ENCODE peak calls at places on chromosomes 6 and 20, in four cellular contexts. P is choroid plexus epithelial cell, Y is HCT116, O is B cell. E is an unnamed sample.

GRCh38 chr6:41935190-41935569 is 6.4 kb downstream of the CCND3 start:
- DNase-seq in P (no peak), Y (no peak), O (no peak), E (no peak)

GRCh38 chr6:167736486-167737204 is 90.1 kb upstream of the AFDN start:
- DNase-seq in P (peak; percentile 5), Y (no peak), O (no peak), E (no peak)

GRCh38 chr20:44736170-44737021 is 9.3 kb upstream of the KCNK15 start:
- DNase-seq in P (peak; percentile 93), Y (peak; percentile 89), O (no peak), E (no peak)

GRCh38 chr6:35052694-35053565 is 88.2 kb downstream of the TCP11 start:
- DNase-seq in P (peak; percentile 78), Y (no peak), O (no peak), E (peak; percentile 66)

GRCh38 chr6:126110494-126111270 is 124.3 kb downstream of the TRMT11 start:
- DNase-seq in P (no peak), Y (no peak), O (no peak), E (no peak)

GRCh38 chr20:53738039-53738944 is 144.7 kb upstream of the ZNF217 start:
- DNase-seq in P (peak; percentile 85), Y (no peak), O (no peak), E (no peak)

GRCh38 chr6:134517863-134518262 is 200.0 kb upstream of the SGK1 start:
- DNase-seq in P (no peak), Y (no peak), O (no peak), E (peak; percentile 77)

GRCh38 chr6:109260126-109260525 is 122.1 kb downstream of the CD164 start:
- DNase-seq in P (peak; percentile 64), Y (no peak), O (no peak), E (no peak)

GRCh38 chr6:6808915-6809314 is 220.4 kb downstream of the LY86 start:
- DNase-seq in P (no peak), Y (no peak), O (no peak), E (no peak)

GRCh38 chr6:36024154-36024760 is at the start of gene SLC26A8:
- DNase-seq in P (no peak), Y (no peak), O (no peak), E (no peak)

GRCh38 chr20:36320898-36321695 is 15.0 kb downstream of the DLGAP4 start:
- DNase-seq in P (no peak), Y (no peak), O (no peak), E (peak; percentile 33)

GRCh38 chr6:4820704-4821276 is 44.6 kb downstream of the CDYL start:
- DNase-seq in P (peak; percentile 66), Y (no peak), O (no peak), E (no peak)

GRCh38 chr6:65745614-65746013 is 38.6 kb upstream of the EYS start:
- DNase-seq in P (no peak), Y (no peak), O (no peak), E (no peak)

GRCh38 chr6:74768738-74769137 is 437.1 kb downstream of the COL12A1 start:
- DNase-seq in P (no peak), Y (no peak), O (no peak), E (no peak)

GRCh38 chr6:105601541-105602174 is 198.8 kb upstream of the PREP start:
- DNase-seq in P (peak; percentile 99), Y (no peak), O (no peak), E (peak; percentile 78)

GRCh38 chr6:70221025-70221714 is 81.7 kb downstream of the COL9A1 start:
- DNase-seq in P (peak; percentile 53), Y (no peak), O (no peak), E (no peak)

GRCh38 chr6:108689279-108690161 is 128.8 kb downstream of the FOXO3 start:
- DNase-seq in P (peak; percentile 96), Y (peak; percentile 57), O (no peak), E (peak; percentile 77)

GRCh38 chr6:168016176-168016620 is 18.7 kb downstream of the KIF25 start:
- DNase-seq in P (no peak), Y (no peak), O (no peak), E (no peak)

GRCh38 chr6:157895585-157895984 is 72.5 kb downstream of the SNX9 start:
- DNase-seq in P (no peak), Y (no peak), O (no peak), E (no peak)

GRCh38 chr6:157893238-157893637 is 70.2 kb downstream of the SNX9 start:
- DNase-seq in P (no peak), Y (no peak), O (peak; percentile 46), E (no peak)

GRCh38 chr6:157898640-157899039 is 75.6 kb downstream of the SNX9 start:
- DNase-seq in P (no peak), Y (no peak), O (no peak), E (no peak)

GRCh38 chr6:157896931-157897330 is 73.9 kb downstream of the SNX9 start:
- DNase-seq in P (no peak), Y (no peak), O (no peak), E (no peak)

GRCh38 chr6:157898169-157898568 is 75.1 kb downstream of the SNX9 start:
- DNase-seq in P (peak; percentile 42), Y (no peak), O (no peak), E (no peak)
- TF ChIP-seq CTCF in P (peak; percentile 53), Y (no peak), O (no peak), E (no peak)

DNA sequence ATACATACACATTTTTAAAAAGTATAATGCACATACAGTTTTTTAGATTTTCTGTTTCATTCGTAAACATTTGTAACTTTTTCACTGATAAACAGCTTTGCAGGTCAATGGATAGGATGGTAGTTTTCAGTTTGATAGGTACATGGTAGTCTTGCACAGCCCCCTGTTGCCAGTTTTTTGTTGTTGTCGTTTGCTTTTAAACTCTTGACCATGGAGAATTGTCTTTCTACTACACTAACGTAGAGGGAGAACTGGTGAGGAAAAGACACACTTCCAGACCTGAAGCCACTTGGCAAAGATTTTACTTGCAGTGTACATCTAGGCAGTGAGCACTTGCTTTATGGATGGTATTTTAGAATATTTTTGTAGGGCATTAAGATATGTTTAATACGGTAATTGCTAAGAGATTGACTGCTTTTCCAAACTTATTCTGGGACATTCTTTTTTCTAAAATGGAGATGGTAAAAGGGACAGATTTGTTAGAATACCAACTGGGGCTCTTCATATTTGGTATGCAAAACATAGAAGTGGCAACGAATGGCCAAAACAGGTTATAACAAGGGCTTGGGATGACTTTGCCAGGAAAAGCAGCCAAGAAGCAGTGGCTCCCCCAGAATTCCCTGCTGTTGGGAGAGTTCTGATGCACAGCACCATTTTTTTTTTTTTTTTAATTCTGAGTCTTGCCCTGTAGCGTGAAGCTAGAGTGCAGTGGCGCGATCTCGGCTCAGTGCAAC is 1.5 kb downstream of the PYGB start:
- DNase-seq in P (peak; percentile 36), Y (no peak), O (no peak), E (no peak)
- TF ChIP-seq CTCF in P (no peak), Y (no peak), O (no peak), E (no peak)

DNA sequence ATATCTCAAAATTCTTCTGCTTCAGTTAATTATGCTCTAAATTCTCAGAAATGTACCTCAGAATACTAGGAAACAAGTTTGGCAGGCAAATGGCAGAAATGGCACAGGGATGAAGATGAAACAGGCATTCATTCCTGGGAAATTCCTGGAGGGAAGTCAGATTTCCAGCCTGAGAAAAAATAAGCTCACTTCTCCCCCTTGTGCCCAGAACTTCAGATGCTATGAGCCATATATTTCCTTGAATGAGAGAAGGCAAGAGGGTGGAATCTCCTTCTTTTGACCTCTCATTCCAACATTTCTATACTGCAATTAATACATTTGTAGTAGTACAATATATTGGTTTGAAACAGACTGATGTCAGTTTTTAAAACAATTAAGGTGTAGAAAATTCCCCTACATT is 22.8 kb downstream of the RGS17 start:
- DNase-seq in P (peak; percentile 50), Y (no peak), O (no peak), E (no peak)
- TF ChIP-seq CTCF in P (peak; percentile 63), Y (peak; percentile 24), O (no peak), E (no peak)

GRCh38 chr6:3748208-3748701 is 3.3 kb downstream of the PXDC1 start:
- DNase-seq in P (peak; percentile 75), Y (peak; percentile 53), O (no peak), E (peak; percentile 68)
- TF ChIP-seq CTCF in P (peak; percentile 85), Y (peak; percentile 84), O (peak; percentile 21), E (peak; percentile 66)

GRCh38 chr6:49565855-49566254 is 15.4 kb downstream of the C6orf141 start:
- DNase-seq in P (peak; percentile 71), Y (no peak), O (no peak), E (no peak)

GRCh38 chr6:49565261-49565660 is 14.8 kb downstream of the C6orf141 start:
- DNase-seq in P (no peak), Y (no peak), O (no peak), E (no peak)

DNA sequence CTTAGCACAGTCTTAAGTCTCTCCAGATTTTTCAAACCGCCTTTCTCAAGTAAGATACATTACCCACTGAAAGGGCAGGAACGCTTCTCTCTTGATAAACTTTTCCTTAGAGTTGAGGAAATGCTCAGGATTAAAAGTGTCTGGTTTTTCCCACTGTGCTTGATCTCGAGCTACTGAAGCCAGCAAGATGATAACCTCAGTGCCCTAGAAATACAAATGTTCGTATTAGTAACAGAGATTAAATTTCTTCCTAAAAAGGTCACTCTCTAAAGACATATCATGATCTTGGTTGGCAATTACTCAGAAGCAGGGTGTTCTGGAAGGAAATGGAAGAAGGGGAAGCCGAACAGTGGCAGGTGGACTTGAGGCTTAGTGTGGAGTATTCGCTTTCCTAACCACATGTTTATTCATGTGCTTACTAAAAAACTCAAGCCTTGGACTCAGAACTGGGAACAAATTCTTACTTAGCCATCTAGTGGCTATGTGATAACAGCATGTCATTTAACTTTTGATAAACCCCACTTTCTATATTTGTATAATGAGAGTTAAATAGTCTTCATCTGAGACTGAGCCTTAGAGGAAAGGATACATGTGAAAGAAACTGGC is 20.1 kb downstream of the C6orf141 start:
- DNase-seq in P (peak; percentile 66), Y (no peak), O (no peak), E (no peak)
- TF ChIP-seq CTCF in P (peak; percentile 44), Y (peak; percentile 58), O (no peak), E (no peak)

E was measured in CD14-positive monocyte.